ENCODE peak calls at places on chromosomes 3 and 15, in seven cellular contexts. P is CD4-positive, alpha-beta T cell; C is GM23338; V is GM20000; K is AG09319; B is adrenal gland; L is IMR-90. J is an unnamed sample.

GRCh38 chr15:61794276-61794675 is 266.0 kb downstream of the VPS13C start:
- DNase-seq in K (no peak), V (no peak), B (no peak), P (no peak), C (no peak), L (no peak), J (no peak)

GRCh38 chr3:10338164-10338470 is 17.2 kb upstream of the SEC13 start:
- DNase-seq in V (no peak), B (no peak), K (no peak), L (no peak), P (no peak), C (no peak), J (no peak)

GRCh38 chr3:141578197-141578596 is 91.4 kb downstream of the RASA2 start:
- DNase-seq in B (no peak), P (no peak), V (no peak), C (no peak), L (peak), K (no peak), J (no peak)

GRCh38 chr3:101229681-101230080 is 90.7 kb downstream of the IMPG2 start:
- DNase-seq in B (no peak), C (no peak), V (no peak), L (no peak), P (no peak), K (no peak), J (no peak)

GRCh38 chr15:69557340-69558137 is 104.9 kb downstream of the RPLP1 start:
- DNase-seq in V (no peak), K (peak), C (no peak), L (peak), B (peak), P (no peak), J (no peak)

GRCh38 chr15:23013681-23014080 is 25.7 kb downstream of the TUBGCP5 start:
- DNase-seq in B (no peak), P (no peak), K (no peak), C (no peak), V (no peak), L (no peak), J (no peak)

GRCh38 chr15:57551717-57552677 is 39.7 kb upstream of the MYZAP start:
- DNase-seq in B (no peak), V (no peak), P (no peak), K (no peak), L (peak), C (peak), J (no peak)

GRCh38 chr3:169112153-169112892 is 551.2 kb downstream of the MECOM start:
- DNase-seq in K (no peak), P (no peak), B (no peak), L (peak), V (no peak), C (no peak), J (no peak)

GRCh38 chr3:66738625-66739330 is 238.0 kb upstream of the LRIG1 start:
- DNase-seq in K (no peak), C (no peak), P (no peak), B (no peak), L (peak), V (no peak), J (no peak)

GRCh38 chr15:52234596-52235541 is 43.7 kb upstream of the GNB5 start:
- DNase-seq in V (peak), P (peak), K (no peak), L (no peak), B (no peak), C (no peak), J (no peak)

GRCh38 chr3:151926956-151927355 is 53.5 kb downstream of the SUCNR1 start:
- DNase-seq in L (peak), B (no peak), K (no peak), V (no peak), P (no peak), C (no peak), J (no peak)

GRCh38 chr3:136428167-136428566 is 178.0 kb downstream of the PCCB start:
- DNase-seq in C (no peak), V (no peak), B (no peak), K (no peak), L (no peak), P (no peak), J (no peak)

GRCh38 chr3:124814620-124815421 is 72.3 kb downstream of the ITGB5 start:
- DNase-seq in V (no peak), P (no peak), B (no peak), K (no peak), L (peak), C (no peak), J (no peak)

GRCh38 chr3:9783954-9784353 is 8.3 kb downstream of the TADA3 start:
- DNase-seq in B (peak), C (no peak), L (no peak), V (no peak), P (no peak), K (no peak), J (no peak)

GRCh38 chr3:197373096-197373495 is 74.7 kb upstream of the DLG1 start:
- DNase-seq in L (no peak), P (no peak), V (no peak), K (no peak), B (no peak), C (no peak), J (no peak)

GRCh38 chr3:177440456-177441105 is 243.3 kb upstream of the TBL1XR1 start:
- DNase-seq in L (no peak), V (no peak), C (no peak), P (no peak), B (no peak), K (no peak), J (no peak)

GRCh38 chr3:150035910-150036661 is 65.4 kb upstream of the PFN2 start:
- DNase-seq in V (no peak), L (no peak), K (no peak), B (no peak), P (no peak), C (no peak), J (no peak)

GRCh38 chr3:179653106-179653776 is 401 bp downstream of the USP13 start:
- DNase-seq in V (peak), C (peak), L (peak), B (peak), K (peak), P (peak), J (peak)
- TF ChIP-seq CTCF in V (no peak), C (no peak), L (peak), B (no peak), K (peak), P (no peak), J (no peak)

GRCh38 chr3:69178838-69179739 is 56.7 kb upstream of the LMOD3 start:
- DNase-seq in L (no peak), K (no peak), V (no peak), C (no peak), P (no peak), B (no peak), J (no peak)
- TF ChIP-seq CTCF in L (no peak), K (no peak), V (no peak), C (no peak), P (no peak), B (no peak), J (peak)

DNA sequence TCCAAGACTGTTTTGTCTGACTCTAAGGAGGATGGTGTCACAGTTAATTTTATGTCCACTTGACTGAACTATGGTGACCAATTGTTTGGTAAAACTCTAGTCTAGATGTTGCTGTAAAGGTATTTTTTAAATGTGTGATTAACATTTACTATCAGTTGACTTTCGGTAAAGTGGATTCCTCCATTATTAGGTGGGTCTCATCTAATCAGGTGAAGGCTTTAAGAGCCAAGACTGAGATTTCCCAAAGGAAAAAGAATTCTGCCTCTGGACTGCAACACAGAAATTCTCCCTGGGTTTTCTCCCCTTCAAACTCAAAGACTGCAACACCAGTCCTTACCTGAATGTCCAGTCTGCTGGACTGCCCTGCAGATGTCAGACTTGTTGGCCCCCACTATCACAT is 118.9 kb downstream of the OXNAD1 start:
- DNase-seq in C (no peak), V (no peak), B (no peak), P (no peak), K (no peak), L (no peak), J (no peak)
- TF ChIP-seq CTCF in C (no peak), V (no peak), B (no peak), P (no peak), K (no peak), L (no peak), J (no peak)

GRCh38 chr3:113054552-113054951 is 63.8 kb downstream of the GTPBP8 start:
- DNase-seq in V (no peak), P (no peak), C (no peak), L (peak), K (peak), B (no peak), J (no peak)
- TF ChIP-seq CTCF in V (no peak), P (no peak), C (no peak), L (no peak), K (peak), B (no peak), J (no peak)

DNA sequence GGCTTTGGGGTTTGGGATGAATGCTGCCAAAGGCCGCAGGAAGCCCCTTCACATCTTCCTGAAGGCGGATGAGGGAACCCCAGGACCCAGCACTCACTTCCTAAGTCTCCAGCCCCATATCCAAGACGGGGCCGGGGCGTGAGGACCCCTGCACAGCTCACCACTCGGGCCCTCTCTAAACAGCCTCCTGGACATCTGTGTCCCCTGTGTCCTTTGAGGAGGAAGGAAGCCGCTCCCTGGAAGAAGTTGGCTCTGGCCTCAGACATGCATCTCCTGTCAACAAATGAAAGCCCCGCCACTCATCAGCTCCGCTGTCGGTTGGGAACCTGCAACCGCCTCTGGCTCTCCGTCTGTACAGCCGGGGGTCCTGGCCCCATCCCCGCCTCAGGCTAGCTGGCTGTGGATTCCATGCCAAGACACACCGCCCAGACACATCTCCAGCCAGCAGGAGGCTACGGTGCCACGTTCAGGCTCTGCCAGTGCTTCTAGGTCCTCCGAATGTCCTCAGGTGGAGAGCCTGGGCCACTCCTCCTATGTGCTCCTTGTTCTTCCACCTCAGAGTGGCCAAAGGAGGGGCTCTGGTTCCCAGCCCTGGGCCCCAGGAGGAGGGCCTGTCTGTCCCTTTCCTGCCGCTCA is 140.0 kb upstream of the MEF2A start:
- DNase-seq in L (no peak), P (peak), K (no peak), C (no peak), B (peak), V (no peak), J (no peak)
- TF ChIP-seq CTCF in L (peak), P (no peak), K (peak), C (no peak), B (no peak), V (no peak), J (no peak)

GRCh38 chr3:127824151-127824825 is 2.0 kb upstream of the MGLL start:
- DNase-seq in C (no peak), K (no peak), B (no peak), L (no peak), P (no peak), V (no peak), J (no peak)

GRCh38 chr3:127822166-127822835 is at the start of gene MGLL:
- DNase-seq in B (peak), P (no peak), C (peak), V (peak), K (no peak), L (peak), J (peak)

GRCh38 chr3:127823590-127823857 is 1.2 kb upstream of the MGLL start:
- DNase-seq in L (no peak), C (no peak), P (no peak), B (no peak), K (no peak), V (no peak), J (no peak)

GRCh38 chr3:127820871-127821853 is 1.2 kb downstream of the MGLL start:
- DNase-seq in B (no peak), V (peak), K (no peak), P (no peak), L (peak), C (no peak), J (no peak)

GRCh38 chr3:127822836-127823589 is 698 bp upstream of the MGLL start:
- DNase-seq in V (peak), K (no peak), C (peak), B (peak), P (no peak), L (peak), J (no peak)
- TF ChIP-seq CTCF in V (peak), K (peak), C (no peak), B (peak), P (no peak), L (peak), J (no peak)

J was measured in neural crest cell.